ENCODE peak calls at places on chromosomes 12 and 14, in seven cellular contexts. R is HCT116, U is Karpas-422, H is fibroblast of lung, J is H1, N is GM23338, Z is GM23248. T is an unnamed sample. For H3K79me2, the result is how much of the 10 kb centered on the place peaks cover.

GRCh38 chr12:53751336-53752191 is at the start of gene CISTR:
- DNase-seq in J (no peak), R (no peak), Z (peak), H (no peak), N (peak), U (peak), T (peak)

GRCh38 chr12:59158681-59159080 is 238.4 kb upstream of the LRIG3 start:
- DNase-seq in R (no peak), Z (no peak), J (no peak), H (no peak), U (no peak), N (no peak), T (no peak)

GRCh38 chr12:106123551-106123991 is 15.2 kb downstream of the NUAK1 start:
- DNase-seq in Z (peak), U (no peak), H (no peak), N (no peak), R (no peak), J (no peak), T (peak)

GRCh38 chr14:34059925-34060746 is 109.3 kb upstream of the EGLN3 start:
- DNase-seq in Z (peak), H (peak), R (no peak), U (no peak), N (peak), J (no peak), T (peak)

GRCh38 chr14:56173360-56173922 is 55.2 kb downstream of the PELI2 start:
- DNase-seq in J (no peak), R (no peak), Z (no peak), N (no peak), U (no peak), H (no peak), T (no peak)

GRCh38 chr12:107610030-107610859 is 75.4 kb upstream of the PWP1 start:
- DNase-seq in R (no peak), J (peak), H (peak), U (peak), N (peak), Z (peak), T (peak)

GRCh38 chr14:59591641-59592040 is 15.0 kb upstream of the CCDC175 start:
- DNase-seq in R (no peak), U (no peak), Z (no peak), J (no peak), H (no peak), N (no peak), T (no peak)

GRCh38 chr14:84343637-84344036 is 1186.3 kb upstream of the FLRT2 start:
- DNase-seq in Z (no peak), H (peak), R (no peak), J (no peak), U (no peak), N (no peak), T (peak)

GRCh38 chr12:124387510-124387855 is 92.6 kb downstream of the RFLNA start:
- DNase-seq in R (no peak), N (no peak), J (no peak), U (no peak), H (no peak), Z (peak), T (no peak)

GRCh38 chr12:20415013-20415412 is 46.7 kb downstream of the PDE3A start:
- DNase-seq in U (no peak), N (no peak), R (no peak), H (peak), Z (no peak), J (no peak), T (no peak)

DNA sequence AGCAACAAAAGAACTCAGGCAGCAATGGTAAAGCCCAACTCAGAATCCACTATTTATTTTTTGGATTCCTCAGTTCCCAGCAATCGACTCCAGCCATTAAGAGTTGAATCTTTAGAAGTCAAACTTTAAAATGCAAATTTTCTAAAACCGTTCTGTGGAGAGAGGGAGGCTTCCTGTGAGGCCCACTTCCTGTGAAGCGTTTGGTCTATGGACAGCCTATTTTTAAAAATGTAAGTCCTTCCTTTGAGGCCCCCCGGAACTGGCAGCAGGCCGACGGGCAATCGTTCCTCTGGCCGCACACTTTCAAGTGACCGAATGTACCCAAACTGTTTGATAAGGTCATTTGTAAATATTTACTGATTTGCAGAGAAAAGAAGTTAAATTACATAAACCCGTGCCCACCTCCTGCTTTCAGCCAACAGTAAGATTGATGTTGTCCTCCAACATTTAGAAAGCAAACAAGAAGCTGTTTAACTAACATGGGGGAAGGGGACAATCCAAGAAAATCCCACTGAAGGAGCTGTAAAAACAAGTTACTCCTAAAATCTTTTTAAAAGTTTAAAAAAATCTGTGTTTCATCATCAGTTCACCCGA is 65.6 kb downstream of the FOXN3 start:
- DNase-seq in R (no peak), H (peak), Z (peak), N (peak), U (peak), J (peak), T (peak)
- H3K4me3 ChIP-seq in R (no peak), H (peak), Z (peak), N (peak), U (peak), J (peak), T (no peak)

GRCh38 chr12:15699886-15700285 is 89.3 kb downstream of the EPS8 start:
- DNase-seq in U (no peak), Z (no peak), N (no peak), J (no peak), H (no peak), R (no peak), T (no peak)
- H3K79me2 ChIP-seq in U (under half), Z (half or more), N (under half), J (under half), H (half or more), R (half or more), T (half or more)

DNA sequence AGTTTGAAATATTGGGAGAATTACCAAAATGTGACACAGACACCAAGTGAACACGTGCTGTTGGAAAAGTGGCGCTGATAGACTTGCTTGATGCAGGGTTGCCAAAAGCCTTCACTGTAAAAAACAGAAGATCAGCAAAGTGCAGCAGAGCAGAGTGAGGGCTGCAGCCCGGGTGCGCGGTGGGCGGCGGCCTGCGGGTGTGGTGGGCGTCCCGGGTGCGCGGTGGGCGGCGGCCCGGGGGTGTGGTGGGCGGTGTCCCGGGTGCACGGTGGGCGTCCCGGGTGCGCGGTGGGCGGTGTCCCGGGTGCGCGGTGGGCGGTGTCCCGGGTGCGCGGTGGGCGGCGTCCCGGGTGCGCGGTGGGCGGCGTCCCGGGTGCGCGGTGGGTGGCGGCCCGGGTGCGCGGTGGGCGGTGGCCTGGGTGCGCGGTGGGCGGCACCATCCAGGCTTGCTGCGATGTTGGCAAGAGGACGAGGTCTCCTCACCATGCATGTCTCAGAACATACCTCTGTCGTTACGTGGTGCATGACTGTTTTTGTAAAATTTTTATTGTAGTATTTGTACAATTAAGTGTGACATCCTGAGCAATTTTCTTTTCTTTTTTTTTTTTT is 34.1 kb upstream of the TEX22 start:
- DNase-seq in H (peak), R (no peak), J (no peak), U (peak), Z (peak), N (no peak), T (no peak)
- H3K4me3 ChIP-seq in H (peak), R (no peak), J (no peak), U (no peak), Z (peak), N (no peak), T (no peak)

DNA sequence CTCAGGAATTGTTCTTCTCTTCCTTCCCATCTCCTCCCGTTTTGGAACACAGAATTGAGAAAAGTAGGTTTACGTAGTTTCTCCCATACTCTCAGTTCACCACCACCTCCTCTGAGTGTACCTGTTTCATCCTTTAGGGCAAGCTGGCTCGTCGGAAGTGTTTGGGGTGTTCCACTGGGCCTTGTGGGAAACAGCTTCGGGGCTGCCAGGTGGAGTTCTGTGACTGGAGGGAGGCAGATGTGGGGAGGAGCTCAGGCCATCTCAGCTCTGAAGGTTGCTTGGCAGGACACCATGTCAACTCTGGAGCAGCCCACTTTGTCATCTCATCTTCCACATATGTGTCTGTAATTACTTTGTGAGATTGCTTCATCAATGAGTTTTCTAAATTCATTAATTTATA is 53.5 kb upstream of the RD3L start:
- DNase-seq in H (no peak), Z (no peak), J (no peak), U (no peak), N (no peak), R (no peak), T (no peak)
- H3K79me2 ChIP-seq in H (under half), Z (under half), J (under half), U (under half), N (under half), R (under half), T (under half)

T was measured in hepatocyte.